ENCODE peak calls at places on chromosomes 3 and 15, in seven cellular contexts. One of them, this sample, is unnamed.

GRCh38 chr3:84980011-84980410 is 21.2 kb downstream of the CADM2 start:
- DNase-seq in progenitor cell of endocrine pancreas: no peak
- DNase-seq in neural crest cell: no peak
- DNase-seq in GM12865: no peak
- DNase-seq in ACHN: no peak
- DNase-seq in mesothelial cell of epicardium: no peak
- DNase-seq in putamen: peak
- DNase-seq in this sample: no peak

GRCh38 chr3:42588625-42589024 is 2.0 kb upstream of the SS18L2 start:
- DNase-seq in ACHN: no peak
- DNase-seq in progenitor cell of endocrine pancreas: no peak
- DNase-seq in putamen: no peak
- DNase-seq in mesothelial cell of epicardium: no peak
- DNase-seq in neural crest cell: no peak
- DNase-seq in GM12865: no peak
- DNase-seq in this sample: no peak

GRCh38 chr15:75454471-75455418 is 3.3 kb upstream of the SIN3A start:
- DNase-seq in neural crest cell: peak
- DNase-seq in ACHN: peak
- DNase-seq in putamen: peak
- DNase-seq in GM12865: peak
- DNase-seq in mesothelial cell of epicardium: peak
- DNase-seq in progenitor cell of endocrine pancreas: peak
- DNase-seq in this sample: no peak

GRCh38 chr3:141367038-141367730 is 1.1 kb upstream of the ZBTB38 start:
- DNase-seq in GM12865: no peak
- DNase-seq in progenitor cell of endocrine pancreas: no peak
- DNase-seq in mesothelial cell of epicardium: no peak
- DNase-seq in neural crest cell: no peak
- DNase-seq in ACHN: peak
- DNase-seq in putamen: no peak
- DNase-seq in this sample: peak

GRCh38 chr3:11640009-11640673 is 3.6 kb downstream of the VGLL4 start:
- DNase-seq in putamen: no peak
- DNase-seq in mesothelial cell of epicardium: no peak
- DNase-seq in neural crest cell: no peak
- DNase-seq in ACHN: no peak
- DNase-seq in GM12865: no peak
- DNase-seq in progenitor cell of endocrine pancreas: no peak
- DNase-seq in this sample: no peak

GRCh38 chr3:179260949-179261765 is 10.2 kb upstream of the KCNMB3 start:
- DNase-seq in mesothelial cell of epicardium: peak
- DNase-seq in putamen: peak
- DNase-seq in neural crest cell: peak
- DNase-seq in ACHN: peak
- DNase-seq in progenitor cell of endocrine pancreas: peak
- DNase-seq in GM12865: peak
- DNase-seq in this sample: peak

GRCh38 chr3:179181993-179182551 is 33.9 kb downstream of the PIK3CA start:
- DNase-seq in progenitor cell of endocrine pancreas: no peak
- DNase-seq in GM12865: no peak
- DNase-seq in neural crest cell: no peak
- DNase-seq in mesothelial cell of epicardium: no peak
- DNase-seq in ACHN: peak
- DNase-seq in putamen: no peak
- DNase-seq in this sample: peak

GRCh38 chr3:111669926-111670630 is 74.9 kb upstream of the ZBED2 start:
- DNase-seq in GM12865: no peak
- DNase-seq in ACHN: peak
- DNase-seq in neural crest cell: no peak
- DNase-seq in mesothelial cell of epicardium: no peak
- DNase-seq in progenitor cell of endocrine pancreas: no peak
- DNase-seq in putamen: no peak
- DNase-seq in this sample: peak

GRCh38 chr3:85662462-85662861 is 703.7 kb downstream of the CADM2 start:
- DNase-seq in neural crest cell: no peak
- DNase-seq in ACHN: no peak
- DNase-seq in progenitor cell of endocrine pancreas: no peak
- DNase-seq in putamen: no peak
- DNase-seq in GM12865: no peak
- DNase-seq in mesothelial cell of epicardium: no peak
- DNase-seq in this sample: no peak

GRCh38 chr3:195813916-195814486 is 2.3 kb upstream of the MUC4 start:
- DNase-seq in GM12865: no peak
- DNase-seq in mesothelial cell of epicardium: no peak
- DNase-seq in putamen: no peak
- DNase-seq in neural crest cell: no peak
- DNase-seq in progenitor cell of endocrine pancreas: no peak
- DNase-seq in ACHN: no peak
- DNase-seq in this sample: no peak

GRCh38 chr15:79896634-79897379 is at the start of gene MTHFS:
- DNase-seq in GM12865: peak
- DNase-seq in putamen: peak
- DNase-seq in mesothelial cell of epicardium: peak
- DNase-seq in progenitor cell of endocrine pancreas: peak
- DNase-seq in neural crest cell: peak
- DNase-seq in ACHN: peak
- DNase-seq in this sample: peak

GRCh38 chr3:194534243-194534642 is 47.4 kb upstream of the ATP13A3 start:
- DNase-seq in progenitor cell of endocrine pancreas: no peak
- DNase-seq in mesothelial cell of epicardium: no peak
- DNase-seq in GM12865: no peak
- DNase-seq in neural crest cell: no peak
- DNase-seq in putamen: no peak
- DNase-seq in ACHN: no peak
- DNase-seq in this sample: no peak

GRCh38 chr3:100216713-100217112 is 44.1 kb upstream of the TBC1D23 start:
- DNase-seq in GM12865: no peak
- DNase-seq in putamen: no peak
- DNase-seq in mesothelial cell of epicardium: no peak
- DNase-seq in progenitor cell of endocrine pancreas: no peak
- DNase-seq in ACHN: no peak
- DNase-seq in neural crest cell: no peak
- DNase-seq in this sample: peak

GRCh38 chr3:148585671-148586379 is 111.9 kb upstream of the AGTR1 start:
- DNase-seq in ACHN: no peak
- DNase-seq in putamen: no peak
- DNase-seq in mesothelial cell of epicardium: no peak
- DNase-seq in neural crest cell: no peak
- DNase-seq in progenitor cell of endocrine pancreas: no peak
- DNase-seq in GM12865: no peak
- DNase-seq in this sample: no peak

GRCh38 chr15:26804063-26804804 is 31.4 kb upstream of the GABRB3 start:
- DNase-seq in putamen: no peak
- DNase-seq in progenitor cell of endocrine pancreas: no peak
- DNase-seq in GM12865: no peak
- DNase-seq in ACHN: no peak
- DNase-seq in mesothelial cell of epicardium: no peak
- DNase-seq in neural crest cell: no peak
- DNase-seq in this sample: no peak

GRCh38 chr3:90011136-90011535 is 903.7 kb downstream of the EPHA3 start:
- DNase-seq in ACHN: no peak
- DNase-seq in mesothelial cell of epicardium: peak
- DNase-seq in GM12865: no peak
- DNase-seq in neural crest cell: no peak
- DNase-seq in progenitor cell of endocrine pancreas: no peak
- DNase-seq in putamen: no peak
- DNase-seq in this sample: no peak

GRCh38 chr3:151960956-151961580 is 87.6 kb downstream of the SUCNR1 start:
- DNase-seq in neural crest cell: no peak
- DNase-seq in progenitor cell of endocrine pancreas: no peak
- DNase-seq in GM12865: no peak
- DNase-seq in putamen: no peak
- DNase-seq in ACHN: no peak
- DNase-seq in mesothelial cell of epicardium: no peak
- DNase-seq in this sample: no peak

GRCh38 chr3:113912551-113913246 is 35.1 kb upstream of the ZDHHC23 start:
- DNase-seq in progenitor cell of endocrine pancreas: no peak
- DNase-seq in ACHN: peak
- DNase-seq in GM12865: peak
- DNase-seq in neural crest cell: no peak
- DNase-seq in mesothelial cell of epicardium: no peak
- DNase-seq in putamen: peak
- DNase-seq in this sample: peak

GRCh38 chr15:57340673-57341259 is 35.5 kb upstream of the CGNL1 start:
- DNase-seq in neural crest cell: peak
- DNase-seq in putamen: no peak
- DNase-seq in GM12865: peak
- DNase-seq in mesothelial cell of epicardium: no peak
- DNase-seq in progenitor cell of endocrine pancreas: peak
- DNase-seq in ACHN: peak
- DNase-seq in this sample: peak

GRCh38 chr3:141426404-141427034 is 58.2 kb downstream of the ZBTB38 start:
- DNase-seq in putamen: peak
- DNase-seq in GM12865: no peak
- DNase-seq in progenitor cell of endocrine pancreas: no peak
- DNase-seq in neural crest cell: no peak
- DNase-seq in mesothelial cell of epicardium: no peak
- DNase-seq in ACHN: no peak
- DNase-seq in this sample: no peak

GRCh38 chr15:55420171-55420871 is 12.0 kb downstream of the PIERCE2 start:
- DNase-seq in ACHN: no peak
- DNase-seq in mesothelial cell of epicardium: no peak
- DNase-seq in progenitor cell of endocrine pancreas: no peak
- DNase-seq in neural crest cell: no peak
- DNase-seq in GM12865: no peak
- DNase-seq in putamen: no peak
- DNase-seq in this sample: no peak

This sample was measured in PC-3.